ENCODE peak calls at places on chromosome 14, in four cellular contexts. K is MM.1S, G is HepG2, Y is IMR-90. Z is an unnamed sample.

GRCh38 chr14:66038214-66038977 is 447.8 kb upstream of the CCDC196 start:
- DNase-seq in Y (peak), G (peak), K (no peak), Z (no peak)

GRCh38 chr14:70754989-70755388 is 54.3 kb downstream of the MAP3K9 start:
- DNase-seq in G (peak), Y (no peak), K (no peak), Z (no peak)

GRCh38 chr14:100605706-100606686 is 18.8 kb upstream of the BEGAIN start:
- DNase-seq in K (no peak), G (no peak), Y (peak), Z (no peak)

GRCh38 chr14:61677469-61677868 is 17.8 kb upstream of the HIF1A start:
- DNase-seq in G (no peak), Y (no peak), K (no peak), Z (no peak)

GRCh38 chr14:72894623-72895378 is 900 bp upstream of the DPF3 start:
- DNase-seq in Y (no peak), K (no peak), G (no peak), Z (no peak)

GRCh38 chr14:61584258-61584657 is 111.1 kb upstream of the HIF1A start:
- DNase-seq in Y (peak), K (no peak), G (no peak), Z (no peak)

GRCh38 chr14:89915114-89915878 is 39.2 kb downstream of the EFCAB11 start:
- DNase-seq in G (peak), Y (peak), K (peak), Z (peak)

GRCh38 chr14:100711117-100711462 is 15.6 kb upstream of the DLK1 start:
- DNase-seq in K (no peak), G (no peak), Y (no peak), Z (no peak)

GRCh38 chr14:93938766-93939303 is 11.7 kb downstream of the FAM181A start:
- DNase-seq in Y (no peak), G (no peak), K (no peak), Z (no peak)
- H3K4me3 ChIP-seq in Y (no peak), G (no peak), K (no peak), Z (no peak)

GRCh38 chr14:29236401-29236800 is 469.8 kb downstream of the FOXG1 start:
- DNase-seq in Y (no peak), K (no peak), G (no peak), Z (no peak)

GRCh38 chr14:29236848-29237247 is 470.3 kb downstream of the FOXG1 start:
- DNase-seq in G (no peak), Y (peak), K (no peak), Z (no peak)

GRCh38 chr14:29242755-29243340 is 476.3 kb downstream of the FOXG1 start:
- DNase-seq in G (no peak), Y (peak), K (no peak), Z (no peak)

GRCh38 chr14:29243355-29243754 is 476.8 kb downstream of the FOXG1 start:
- DNase-seq in K (no peak), G (no peak), Y (peak), Z (no peak)

DNA sequence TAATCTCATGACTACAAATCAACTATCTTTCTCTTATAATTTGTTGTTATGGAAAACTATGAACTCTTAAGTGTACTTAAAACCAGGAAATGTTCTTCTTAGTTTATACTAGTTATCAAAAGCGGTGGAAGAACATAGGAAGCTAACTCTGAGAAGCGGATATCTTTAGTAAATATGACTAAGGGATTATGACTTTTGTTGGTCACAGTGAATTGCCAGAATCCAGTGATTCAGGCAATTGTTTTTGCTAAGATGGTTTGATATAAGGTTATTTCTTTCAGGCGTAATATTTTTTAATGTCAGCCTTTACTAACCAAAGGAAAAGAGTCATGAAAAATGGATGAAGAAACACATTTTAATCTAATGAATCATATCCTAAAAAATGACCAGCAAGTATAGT is 473.5 kb downstream of the FOXG1 start:
- DNase-seq in Y (peak), K (no peak), G (no peak), Z (no peak)
- H3K4me3 ChIP-seq in Y (no peak), K (no peak), G (no peak), Z (no peak)

GRCh38 chr14:74425525-74426201 is 347 bp downstream of the SYNDIG1L start:
- DNase-seq in K (peak), Y (no peak), G (no peak), Z (no peak)

GRCh38 chr14:74427651-74428050 is 1.6 kb upstream of the SYNDIG1L start:
- DNase-seq in G (no peak), K (no peak), Y (no peak), Z (no peak)

GRCh38 chr14:74429221-74429691 is 3.2 kb upstream of the SYNDIG1L start:
- DNase-seq in K (no peak), Y (no peak), G (no peak), Z (no peak)

GRCh38 chr14:74424606-74425005 is 1.4 kb downstream of the SYNDIG1L start:
- DNase-seq in Y (no peak), K (no peak), G (no peak), Z (no peak)

DNA sequence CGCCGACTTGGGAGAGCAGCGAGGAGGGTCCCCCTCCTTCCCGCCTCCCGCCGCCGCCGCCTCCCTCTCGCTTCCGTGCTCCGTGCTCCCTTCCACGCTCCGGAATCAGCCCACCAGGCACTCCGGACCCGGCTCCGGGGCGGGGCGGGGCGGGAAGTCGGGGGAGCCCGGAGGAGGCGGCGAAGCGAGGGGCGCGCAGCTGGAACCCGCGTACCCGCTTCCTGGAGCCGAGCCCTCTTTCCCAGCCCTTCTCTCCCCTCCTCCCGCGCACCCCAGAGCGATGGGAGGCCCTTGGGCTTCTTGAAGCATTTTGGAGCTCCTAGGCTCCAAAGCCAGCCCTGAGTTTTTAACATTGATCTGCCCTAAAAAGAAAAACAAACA is at the start of gene SYNDIG1L:
- DNase-seq in Y (no peak), K (no peak), G (no peak), Z (no peak)
- H3K4me3 ChIP-seq in Y (no peak), K (no peak), G (no peak), Z (no peak)

GRCh38 chr14:35404246-35404495 is 378 bp downstream of the NFKBIA start:
- DNase-seq in Y (no peak), K (no peak), G (no peak), Z (no peak)
- H3K4me3 ChIP-seq in Y (peak), K (peak), G (peak), Z (peak)

GRCh38 chr14:24159777-24160498 is 1.1 kb upstream of the IRF9 start:
- DNase-seq in Y (no peak), G (no peak), K (no peak), Z (no peak)

GRCh38 chr14:24160850-24161804 is at the start of gene IRF9:
- DNase-seq in K (peak), Y (peak), G (peak), Z (peak)

GRCh38 chr14:24162083-24162482 is 1.0 kb downstream of the IRF9 start:
- DNase-seq in Y (peak), K (no peak), G (no peak), Z (no peak)

GRCh38 chr14:24157331-24157730 is 3.7 kb upstream of the IRF9 start:
- DNase-seq in G (no peak), K (no peak), Y (no peak), Z (no peak)

GRCh38 chr14:24160499-24160849 is 591 bp upstream of the IRF9 start:
- DNase-seq in G (no peak), K (no peak), Y (no peak), Z (no peak)
- H3K4me3 ChIP-seq in G (no peak), K (no peak), Y (no peak), Z (no peak)

GRCh38 chr14:31442284-31442683 is 15.0 kb downstream of the DTD2 start:
- DNase-seq in G (no peak), Y (no peak), K (no peak), Z (no peak)
- H3K4me3 ChIP-seq in G (no peak), Y (no peak), K (no peak), Z (no peak)

GRCh38 chr14:82641050-82641540 is 1107.4 kb upstream of the SEL1L start:
- DNase-seq in Y (no peak), G (no peak), K (no peak), Z (no peak)

GRCh38 chr14:82647088-82647697 is 1113.5 kb upstream of the SEL1L start:
- DNase-seq in G (no peak), Y (no peak), K (no peak), Z (no peak)

GRCh38 chr14:82636426-82636825 is 1102.8 kb upstream of the SEL1L start:
- DNase-seq in G (no peak), K (no peak), Y (no peak), Z (no peak)

DNA sequence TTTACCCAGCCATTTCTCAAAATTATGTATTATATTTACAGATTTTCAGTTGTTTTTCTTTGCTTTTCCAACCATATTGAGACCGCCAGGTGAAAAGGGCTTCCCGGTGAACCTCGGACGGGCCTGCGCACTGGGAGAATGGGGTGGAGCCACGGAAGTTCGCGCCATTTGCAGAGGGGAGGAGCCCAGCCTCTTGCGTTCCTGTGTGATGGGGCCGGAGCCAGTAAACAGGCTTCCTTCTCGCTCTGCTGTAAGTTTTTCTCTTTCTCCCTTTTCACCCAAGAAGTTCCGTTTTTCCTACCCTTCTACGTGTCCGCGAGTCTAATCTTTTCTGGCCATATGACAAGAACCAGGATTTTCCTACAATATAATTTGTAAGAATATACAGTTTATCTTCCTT is 1108.8 kb upstream of the SEL1L start:
- DNase-seq in Y (no peak), K (no peak), G (no peak), Z (peak)
- H3K4me3 ChIP-seq in Y (no peak), K (no peak), G (no peak), Z (peak)

DNA sequence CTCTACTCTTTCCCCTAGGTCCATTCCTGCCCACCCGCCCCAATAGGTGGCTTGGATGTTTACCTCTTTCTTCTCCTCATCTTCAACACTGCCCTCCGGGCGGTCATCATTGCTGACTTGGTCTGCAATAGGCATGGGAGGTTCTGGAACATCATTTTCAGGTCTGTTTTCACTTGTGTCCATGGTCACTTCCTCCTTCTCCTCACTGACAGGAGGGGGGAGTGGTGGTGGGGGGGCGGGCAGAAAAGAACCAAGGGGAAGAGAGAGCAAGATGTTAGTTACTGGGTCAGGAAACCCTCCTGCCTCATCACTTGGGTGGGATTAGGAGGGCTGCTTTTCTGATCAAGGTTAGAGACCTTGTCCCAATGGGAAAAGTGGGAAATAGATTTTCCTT is 12.1 kb upstream of the CDH24 start:
- DNase-seq in K (no peak), Y (no peak), G (no peak), Z (no peak)
- H3K4me3 ChIP-seq in K (no peak), Y (no peak), G (no peak), Z (no peak)